ENCODE peak calls at places on chromosomes 13 and 19, in eight cellular contexts. S, U, Y, G, T, N, M and H are unnamed samples. For H3K4me1 and H3K36me3, the result is how much of the 10 kb centered on the place peaks cover.

GRCh38 chr19:57466489-57466888 is 9.5 kb upstream of the VN1R1 start:
- DNase-seq in S (no peak), U (no peak), Y (no peak), G (no peak), T (peak), N (no peak), M (no peak), H (no peak)

GRCh38 chr19:16355293-16356043 is 30.8 kb downstream of the KLF2 start:
- DNase-seq in S (no peak), U (no peak), Y (peak), G (peak), T (peak), N (no peak), M (no peak), H (no peak)

GRCh38 chr19:17706750-17707181 is 12.5 kb upstream of the MAP1S start:
- DNase-seq in S (no peak), U (no peak), Y (no peak), G (peak), T (no peak), N (no peak), M (no peak), H (no peak)

GRCh38 chr13:98999635-98999952 is 21.7 kb upstream of the DOCK9 start:
- DNase-seq in S (no peak), U (no peak), Y (no peak), G (peak), T (no peak), N (no peak), M (no peak), H (no peak)

GRCh38 chr13:50208826-50209335 is 193.6 kb downstream of the KCNRG start:
- DNase-seq in S (no peak), U (no peak), Y (peak), G (peak), T (peak), N (peak), M (peak), H (peak)

GRCh38 chr19:41501854-41502253 is 58.9 kb downstream of the ERICH4 start:
- DNase-seq in S (no peak), U (no peak), Y (no peak), G (no peak), T (no peak), N (no peak), M (no peak), H (no peak)

GRCh38 chr13:26538363-26539317 is 18.8 kb upstream of the WASF3 start:
- DNase-seq in S (no peak), U (no peak), Y (no peak), G (peak), T (no peak), N (no peak), M (peak), H (no peak)

GRCh38 chr13:112222971-112223370 is 153.2 kb upstream of the SPACA7 start:
- DNase-seq in S (no peak), U (no peak), Y (no peak), G (no peak), T (no peak), N (peak), M (no peak), H (no peak)

GRCh38 chr13:81916471-81916870 is 1575.5 kb upstream of the SPRY2 start:
- DNase-seq in S (no peak), U (no peak), Y (no peak), G (no peak), T (no peak), N (no peak), M (no peak), H (no peak)

GRCh38 chr13:23450340-23451046 is 17.0 kb upstream of the SACS start:
- DNase-seq in S (no peak), U (no peak), Y (no peak), G (no peak), T (no peak), N (no peak), M (no peak), H (no peak)

GRCh38 chr13:109918179-109918651 is 131.8 kb upstream of the IRS2 start:
- DNase-seq in S (no peak), U (no peak), Y (no peak), G (peak), T (no peak), N (no peak), M (no peak), H (no peak)

GRCh38 chr13:29954082-29955043 is 103.9 kb upstream of the UBL3 start:
- DNase-seq in S (no peak), U (no peak), Y (peak), G (no peak), T (no peak), N (no peak), M (peak), H (no peak)

GRCh38 chr13:111555906-111556305 is 235.5 kb downstream of the TEX29 start:
- DNase-seq in S (no peak), U (no peak), Y (no peak), G (no peak), T (no peak), N (no peak), M (no peak), H (no peak)

GRCh38 chr13:95113601-95114000 is 187.7 kb downstream of the ABCC4 start:
- DNase-seq in S (no peak), U (no peak), Y (no peak), G (no peak), T (no peak), N (no peak), M (no peak), H (no peak)

GRCh38 chr13:110149036-110149435 is 157.9 kb downstream of the COL4A1 start:
- DNase-seq in S (no peak), U (no peak), Y (no peak), G (no peak), T (no peak), N (no peak), M (no peak), H (no peak)

GRCh38 chr19:2981898-2982297 is 4.5 kb downstream of the TLE6 start:
- DNase-seq in S (no peak), U (no peak), Y (no peak), G (no peak), T (no peak), N (no peak), M (no peak), H (no peak)

GRCh38 chr19:49389406-49389805 is 1.4 kb downstream of the KASH5 start:
- DNase-seq in S (no peak), U (no peak), Y (no peak), G (no peak), T (no peak), N (no peak), M (no peak), H (no peak)

GRCh38 chr19:38850231-38850975 is 617 bp upstream of the HNRNPL start:
- DNase-seq in S (peak), U (peak), Y (peak), G (peak), T (peak), N (peak), M (peak), H (peak)

GRCh38 chr19:49761625-49762311 is 1.3 kb downstream of the TSKS start:
- DNase-seq in S (no peak), U (no peak), Y (no peak), G (peak), T (peak), N (no peak), M (no peak), H (no peak)

GRCh38 chr13:92265408-92265807 is 867.0 kb downstream of the GPC5 start:
- DNase-seq in S (no peak), U (no peak), Y (no peak), G (no peak), T (no peak), N (no peak), M (no peak), H (no peak)

GRCh38 chr19:18093439-18094161 is 4.0 kb upstream of the MAST3 start:
- DNase-seq in S (no peak), U (no peak), Y (no peak), G (peak), T (no peak), N (no peak), M (no peak), H (no peak)

GRCh38 chr19:18475004-18475453 is 37.1 kb upstream of the ISYNA1 start:
- DNase-seq in S (no peak), U (no peak), Y (no peak), G (no peak), T (no peak), N (no peak), M (no peak), H (no peak)

GRCh38 chr13:110680852-110681251 is 25.1 kb downstream of the CARS2 start:
- DNase-seq in S (no peak), U (no peak), Y (no peak), G (peak), T (no peak), N (no peak), M (no peak), H (no peak)

GRCh38 chr13:112113851-112114250 is 46.9 kb downstream of the SOX1 start:
- DNase-seq in S (no peak), U (no peak), Y (no peak), G (no peak), T (no peak), N (no peak), M (no peak), H (no peak)

GRCh38 chr19:6412111-6412999 is 12.3 kb downstream of the KHSRP start:
- DNase-seq in S (no peak), U (no peak), Y (no peak), G (peak), T (no peak), N (peak), M (peak), H (no peak)

GRCh38 chr19:3831601-3832000 is 37.2 kb downstream of the ZFR2 start:
- DNase-seq in S (no peak), U (no peak), Y (no peak), G (no peak), T (no peak), N (no peak), M (no peak), H (no peak)

GRCh38 chr19:45159204-45159970 is 1.4 kb downstream of the NKPD1 start:
- DNase-seq in S (no peak), U (no peak), Y (no peak), G (no peak), T (no peak), N (no peak), M (no peak), H (no peak)

GRCh38 chr13:38897521-38897920 is 93.1 kb downstream of the STOML3 start:
- DNase-seq in S (no peak), U (no peak), Y (no peak), G (no peak), T (no peak), N (no peak), M (no peak), H (no peak)

GRCh38 chr19:55487884-55488687 is at the start of gene SSC5D:
- DNase-seq in S (no peak), U (no peak), Y (no peak), G (peak), T (no peak), N (no peak), M (no peak), H (peak)

GRCh38 chr19:15418112-15418587 is 638 bp downstream of the AKAP8L start:
- DNase-seq in S (no peak), U (no peak), Y (no peak), G (peak), T (no peak), N (no peak), M (no peak), H (no peak)

GRCh38 chr19:737591-738093 is 13.3 kb upstream of the MISP start:
- DNase-seq in S (no peak), U (no peak), Y (peak), G (peak), T (no peak), N (no peak), M (peak), H (peak)

GRCh38 chr19:33175886-33176669 is 18.1 kb upstream of the LRP3 start:
- DNase-seq in S (no peak), U (no peak), Y (no peak), G (peak), T (no peak), N (no peak), M (no peak), H (no peak)

GRCh38 chr19:7554990-7555864 is 19.7 kb downstream of the PNPLA6 start:
- DNase-seq in S (no peak), U (no peak), Y (peak), G (peak), T (no peak), N (peak), M (peak), H (no peak)

GRCh38 chr13:78601124-78601885 is 2.0 kb downstream of the POU4F1 start:
- DNase-seq in S (no peak), U (no peak), Y (no peak), G (peak), T (no peak), N (no peak), M (no peak), H (no peak)

GRCh38 chr19:19552811-19553210 is 14.7 kb downstream of the CILP2 start:
- DNase-seq in S (no peak), U (no peak), Y (no peak), G (peak), T (no peak), N (no peak), M (peak), H (no peak)

GRCh38 chr13:99421758-99422555 is 79.3 kb upstream of the TM9SF2 start:
- DNase-seq in S (no peak), U (no peak), Y (no peak), G (no peak), T (no peak), N (peak), M (no peak), H (no peak)

GRCh38 chr13:41313659-41314197 is 2.7 kb downstream of the NAA16 start:
- DNase-seq in S (no peak), U (no peak), Y (no peak), G (no peak), T (no peak), N (no peak), M (no peak), H (no peak)
- H3K4me3 ChIP-seq in S (no peak), U (no peak), Y (no peak), G (peak), T (peak), N (peak), M (no peak), H (no peak)

DNA sequence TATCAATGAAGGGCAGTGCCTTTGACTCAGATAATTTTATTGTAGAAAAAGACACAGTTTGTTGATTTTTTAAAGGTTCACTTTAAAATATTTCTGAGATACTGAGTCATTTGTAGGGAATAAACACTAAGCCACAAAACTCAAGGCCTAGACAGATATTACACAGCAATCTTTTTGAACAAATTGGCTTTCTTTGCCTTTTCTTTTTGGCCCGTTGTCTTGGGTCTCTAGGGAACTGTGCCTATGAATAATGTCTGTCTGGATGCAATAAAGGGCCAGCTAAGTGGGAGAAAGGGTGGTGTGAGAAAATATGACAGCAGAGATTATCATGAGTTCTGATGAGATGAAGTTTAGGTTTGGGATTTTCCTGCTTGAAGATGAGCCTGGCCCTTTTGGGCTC is 1086.5 kb downstream of the UQCRFS1 start:
- DNase-seq in S (no peak), U (no peak), Y (no peak), G (no peak), T (no peak), N (no peak), M (no peak), H (no peak)
- H3K4me1 ChIP-seq in S (under half), U (under half), Y (under half), G (under half), T (under half), N (under half), M (under half), H (under half)

GRCh38 chr13:43573361-43573740 is 213.4 kb downstream of the ENOX1 start:
- DNase-seq in S (no peak), U (no peak), Y (no peak), G (no peak), T (no peak), N (no peak), M (no peak), H (no peak)
- H3K36me3 ChIP-seq in S (under half), U (under half), Y (under half), G (under half), T (under half), N (under half), M (under half), H (under half)

DNA sequence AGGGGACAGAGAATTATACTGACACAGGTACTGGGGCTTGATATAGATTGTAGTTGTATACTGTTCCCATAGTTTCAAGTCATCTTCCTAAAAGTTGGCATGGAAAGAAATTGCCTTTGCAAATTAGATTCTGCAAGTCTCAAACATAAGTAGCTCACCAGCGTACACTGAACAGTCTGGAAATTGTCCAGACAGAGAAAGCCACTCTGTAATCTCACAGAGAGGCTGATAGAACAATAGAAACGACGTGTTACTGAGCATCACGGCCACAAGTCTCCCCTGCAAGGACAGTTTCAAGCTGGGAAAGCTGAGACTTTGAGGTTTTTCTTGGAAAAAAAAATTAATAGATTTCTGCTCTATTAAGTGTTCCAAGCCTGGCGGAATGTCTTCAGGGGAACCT is 228.6 kb downstream of the DNAJC15 start:
- DNase-seq in S (no peak), U (no peak), Y (no peak), G (no peak), T (no peak), N (no peak), M (no peak), H (no peak)
- H3K4me3 ChIP-seq in S (no peak), U (no peak), Y (no peak), G (no peak), T (no peak), N (no peak), M (no peak), H (no peak)

GRCh38 chr13:67224148-67224846 is 5.8 kb downstream of the PCDH9 start:
- DNase-seq in S (peak), U (peak), Y (peak), G (peak), T (peak), N (peak), M (peak), H (peak)

GRCh38 chr13:67223742-67224141 is 6.4 kb downstream of the PCDH9 start:
- DNase-seq in S (no peak), U (no peak), Y (no peak), G (no peak), T (no peak), N (no peak), M (no peak), H (no peak)

GRCh38 chr13:67227131-67227983 is 2.8 kb downstream of the PCDH9 start:
- DNase-seq in S (no peak), U (no peak), Y (no peak), G (no peak), T (no peak), N (no peak), M (no peak), H (no peak)

GRCh38 chr13:67226686-67227085 is 3.5 kb downstream of the PCDH9 start:
- DNase-seq in S (no peak), U (no peak), Y (no peak), G (no peak), T (no peak), N (no peak), M (no peak), H (no peak)

GRCh38 chr13:67225252-67226159 is 4.6 kb downstream of the PCDH9 start:
- DNase-seq in S (no peak), U (no peak), Y (no peak), G (no peak), T (no peak), N (no peak), M (no peak), H (no peak)
- H3K4me1 ChIP-seq in S (under half), U (under half), Y (under half), G (under half), T (half or more), N (under half), M (under half), H (under half)

DNA sequence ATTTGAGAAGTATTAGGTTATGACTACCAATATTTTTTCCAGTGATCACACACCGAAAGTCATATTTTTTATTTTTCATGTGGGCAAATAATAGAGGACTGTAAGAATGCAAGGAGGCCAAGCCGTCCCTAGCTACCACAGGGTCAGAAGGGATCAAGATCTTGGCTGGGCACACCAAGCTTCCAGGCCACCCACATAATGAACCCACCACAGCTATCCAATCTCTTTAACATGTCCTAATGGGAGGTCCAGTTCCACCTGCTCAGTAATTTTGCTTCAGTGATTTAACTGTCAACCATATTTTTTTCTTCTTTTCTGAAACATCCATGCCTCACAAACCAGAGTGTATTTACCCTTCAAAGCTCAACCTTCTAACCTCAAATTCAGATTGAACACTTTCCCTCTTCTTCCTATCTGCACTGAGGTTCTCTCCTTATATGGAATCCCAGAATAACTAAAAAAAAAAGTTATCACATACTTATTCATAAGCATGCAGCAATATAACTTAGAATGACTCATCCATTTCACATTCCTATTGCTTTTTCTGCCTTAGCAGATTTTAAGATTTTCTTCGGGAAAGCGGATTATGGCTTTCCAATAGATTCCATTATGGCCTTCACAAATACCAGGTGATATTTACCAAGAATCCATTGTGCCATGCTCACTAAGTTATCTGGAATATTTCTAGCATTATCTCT is 12.2 kb downstream of the ARGLU1 start:
- DNase-seq in S (no peak), U (no peak), Y (no peak), G (peak), T (no peak), N (no peak), M (no peak), H (no peak)
- H3K36me3 ChIP-seq in S (under half), U (under half), Y (half or more), G (half or more), T (under half), N (half or more), M (under half), H (half or more)

GRCh38 chr19:35908010-35908441 is at the start of gene TYROBP:
- DNase-seq in S (no peak), U (no peak), Y (peak), G (no peak), T (peak), N (peak), M (peak), H (peak)
- H3K4me3 ChIP-seq in S (peak), U (no peak), Y (peak), G (no peak), T (peak), N (peak), M (no peak), H (peak)

DNA sequence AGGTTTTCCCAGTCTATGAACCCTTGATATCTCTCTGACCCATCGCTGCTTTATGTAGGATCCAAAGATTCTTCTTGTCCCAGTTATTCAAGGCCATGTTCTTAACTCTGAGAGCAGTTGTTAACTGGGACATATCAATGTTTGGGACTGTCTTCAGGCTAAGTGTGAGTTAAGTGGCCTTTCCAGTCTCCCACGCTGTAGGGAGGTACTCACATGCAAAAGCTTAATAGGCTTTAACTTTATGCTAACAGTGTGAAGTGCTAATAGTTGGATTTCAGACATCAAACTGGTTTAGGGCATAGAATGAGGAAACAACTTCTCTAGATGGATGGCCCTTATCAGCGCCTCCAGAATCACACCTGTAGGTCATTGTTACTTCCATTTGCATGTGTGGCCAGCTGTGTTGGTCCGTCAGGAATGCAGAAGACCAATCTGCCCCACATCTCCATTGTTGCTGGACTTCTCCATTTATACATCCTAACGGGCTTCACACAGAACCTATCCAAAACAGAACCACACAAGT is 104.7 kb upstream of the MBNL2 start:
- DNase-seq in S (no peak), U (no peak), Y (no peak), G (no peak), T (no peak), N (no peak), M (no peak), H (no peak)
- H3K4me1 ChIP-seq in S (under half), U (under half), Y (under half), G (under half), T (half or more), N (under half), M (under half), H (under half)